ENCODE peak calls at places on chromosomes 12 and 14, in eight cellular contexts. One of them, this sample, is unnamed.

GRCh38 chr14:75226755-75227544 is 50.5 kb upstream of the TMED10 start:
- DNase-seq in C1 segment of cervical spinal cord: no peak
- DNase-seq in HTR-8/SVneo: no peak
- DNase-seq in AG09319: no peak
- DNase-seq in MCF 10A: no peak
- DNase-seq in left lung: no peak
- DNase-seq in astrocyte of the spinal cord: no peak
- DNase-seq in naive thymus-derived CD8-positive, alpha-beta T cell: no peak
- DNase-seq in this sample: no peak

GRCh38 chr14:100892496-100893227 is 10.9 kb downstream of the RTL1 start:
- DNase-seq in astrocyte of the spinal cord: no peak
- DNase-seq in HTR-8/SVneo: no peak
- DNase-seq in C1 segment of cervical spinal cord: no peak
- DNase-seq in left lung: peak; percentile 23
- DNase-seq in MCF 10A: no peak
- DNase-seq in AG09319: no peak
- DNase-seq in naive thymus-derived CD8-positive, alpha-beta T cell: no peak
- DNase-seq in this sample: no peak

GRCh38 chr14:67746927-67747326 is 45.2 kb downstream of the RDH12 start:
- DNase-seq in C1 segment of cervical spinal cord: no peak
- DNase-seq in astrocyte of the spinal cord: no peak
- DNase-seq in naive thymus-derived CD8-positive, alpha-beta T cell: no peak
- DNase-seq in MCF 10A: no peak
- DNase-seq in AG09319: no peak
- DNase-seq in HTR-8/SVneo: no peak
- DNase-seq in left lung: no peak
- DNase-seq in this sample: peak; percentile 7

GRCh38 chr14:102280376-102280962 is 24.5 kb downstream of the MOK start:
- DNase-seq in C1 segment of cervical spinal cord: no peak
- DNase-seq in left lung: no peak
- DNase-seq in HTR-8/SVneo: peak; percentile 81
- DNase-seq in naive thymus-derived CD8-positive, alpha-beta T cell: no peak
- DNase-seq in MCF 10A: peak; percentile 97
- DNase-seq in AG09319: peak; percentile 78
- DNase-seq in astrocyte of the spinal cord: peak; percentile 96
- DNase-seq in this sample: no peak

GRCh38 chr14:32478027-32478426 is 148.9 kb downstream of the AKAP6 start:
- DNase-seq in left lung: no peak
- DNase-seq in naive thymus-derived CD8-positive, alpha-beta T cell: no peak
- DNase-seq in C1 segment of cervical spinal cord: no peak
- DNase-seq in MCF 10A: no peak
- DNase-seq in AG09319: no peak
- DNase-seq in HTR-8/SVneo: no peak
- DNase-seq in astrocyte of the spinal cord: no peak
- DNase-seq in this sample: no peak

GRCh38 chr12:118884226-118884625 is 97.1 kb upstream of the SRRM4 start:
- DNase-seq in C1 segment of cervical spinal cord: no peak
- DNase-seq in MCF 10A: no peak
- DNase-seq in HTR-8/SVneo: no peak
- DNase-seq in astrocyte of the spinal cord: no peak
- DNase-seq in AG09319: no peak
- DNase-seq in left lung: no peak
- DNase-seq in naive thymus-derived CD8-positive, alpha-beta T cell: no peak
- DNase-seq in this sample: no peak

GRCh38 chr14:98198385-98198784 is 1073.6 kb downstream of the BCL11B start:
- DNase-seq in naive thymus-derived CD8-positive, alpha-beta T cell: no peak
- DNase-seq in astrocyte of the spinal cord: no peak
- DNase-seq in MCF 10A: no peak
- DNase-seq in AG09319: no peak
- DNase-seq in left lung: no peak
- DNase-seq in C1 segment of cervical spinal cord: no peak
- DNase-seq in HTR-8/SVneo: no peak
- DNase-seq in this sample: no peak

GRCh38 chr12:64672925-64673409 is 62.7 kb downstream of the RASSF3 start:
- DNase-seq in AG09319: no peak
- DNase-seq in astrocyte of the spinal cord: peak; percentile 29
- DNase-seq in C1 segment of cervical spinal cord: no peak
- DNase-seq in left lung: no peak
- DNase-seq in MCF 10A: peak; percentile 70
- DNase-seq in naive thymus-derived CD8-positive, alpha-beta T cell: no peak
- DNase-seq in HTR-8/SVneo: peak; percentile 32
- DNase-seq in this sample: no peak

GRCh38 chr12:78963439-78964222 is 99.1 kb downstream of the SYT1 start:
- DNase-seq in AG09319: no peak
- DNase-seq in MCF 10A: peak; percentile 21
- DNase-seq in astrocyte of the spinal cord: peak; percentile 36
- DNase-seq in naive thymus-derived CD8-positive, alpha-beta T cell: no peak
- DNase-seq in left lung: no peak
- DNase-seq in HTR-8/SVneo: no peak
- DNase-seq in C1 segment of cervical spinal cord: no peak
- DNase-seq in this sample: no peak

GRCh38 chr12:112638420-112638819 is 153.1 kb upstream of the RPH3A start:
- DNase-seq in MCF 10A: no peak
- DNase-seq in HTR-8/SVneo: no peak
- DNase-seq in C1 segment of cervical spinal cord: no peak
- DNase-seq in astrocyte of the spinal cord: no peak
- DNase-seq in left lung: no peak
- DNase-seq in AG09319: no peak
- DNase-seq in naive thymus-derived CD8-positive, alpha-beta T cell: no peak
- DNase-seq in this sample: no peak

GRCh38 chr12:5096241-5096880 is 52.7 kb downstream of the KCNA5 start:
- DNase-seq in astrocyte of the spinal cord: peak; percentile 74
- DNase-seq in naive thymus-derived CD8-positive, alpha-beta T cell: no peak
- DNase-seq in C1 segment of cervical spinal cord: no peak
- DNase-seq in HTR-8/SVneo: no peak
- DNase-seq in left lung: no peak
- DNase-seq in MCF 10A: no peak
- DNase-seq in AG09319: no peak
- DNase-seq in this sample: no peak

GRCh38 chr12:4369548-4369947 is 10.0 kb downstream of the FGF23 start:
- DNase-seq in MCF 10A: no peak
- DNase-seq in AG09319: no peak
- DNase-seq in HTR-8/SVneo: no peak
- DNase-seq in C1 segment of cervical spinal cord: no peak
- DNase-seq in left lung: no peak
- DNase-seq in naive thymus-derived CD8-positive, alpha-beta T cell: no peak
- DNase-seq in astrocyte of the spinal cord: no peak
- DNase-seq in this sample: no peak

GRCh38 chr14:71070169-71070568 is 162.9 kb downstream of the PCNX1 start:
- DNase-seq in C1 segment of cervical spinal cord: no peak
- DNase-seq in astrocyte of the spinal cord: no peak
- DNase-seq in HTR-8/SVneo: peak; percentile 39
- DNase-seq in naive thymus-derived CD8-positive, alpha-beta T cell: no peak
- DNase-seq in left lung: no peak
- DNase-seq in AG09319: no peak
- DNase-seq in MCF 10A: peak; percentile 53
- DNase-seq in this sample: no peak

GRCh38 chr14:89415139-89415538 is 1.9 kb downstream of the FOXN3 start:
- DNase-seq in naive thymus-derived CD8-positive, alpha-beta T cell: no peak
- DNase-seq in C1 segment of cervical spinal cord: no peak
- DNase-seq in AG09319: no peak
- DNase-seq in left lung: no peak
- DNase-seq in HTR-8/SVneo: no peak
- DNase-seq in MCF 10A: no peak
- DNase-seq in astrocyte of the spinal cord: no peak
- DNase-seq in this sample: no peak

GRCh38 chr12:115303751-115304309 is 619.9 kb upstream of the TBX3 start:
- DNase-seq in MCF 10A: no peak
- DNase-seq in naive thymus-derived CD8-positive, alpha-beta T cell: no peak
- DNase-seq in left lung: no peak
- DNase-seq in HTR-8/SVneo: no peak
- DNase-seq in astrocyte of the spinal cord: peak; percentile 19
- DNase-seq in AG09319: no peak
- DNase-seq in C1 segment of cervical spinal cord: no peak
- DNase-seq in this sample: no peak

GRCh38 chr12:113065126-113066007 is 8.8 kb downstream of the DTX1 start:
- DNase-seq in naive thymus-derived CD8-positive, alpha-beta T cell: no peak
- DNase-seq in left lung: no peak
- DNase-seq in MCF 10A: no peak
- DNase-seq in astrocyte of the spinal cord: no peak
- DNase-seq in HTR-8/SVneo: peak; percentile 26
- DNase-seq in AG09319: no peak
- DNase-seq in C1 segment of cervical spinal cord: no peak
- DNase-seq in this sample: no peak

GRCh38 chr12:6074979-6075585 is 49.4 kb downstream of the VWF start:
- DNase-seq in C1 segment of cervical spinal cord: no peak
- DNase-seq in astrocyte of the spinal cord: no peak
- DNase-seq in left lung: peak; percentile 81
- DNase-seq in MCF 10A: no peak
- DNase-seq in AG09319: no peak
- DNase-seq in HTR-8/SVneo: no peak
- DNase-seq in naive thymus-derived CD8-positive, alpha-beta T cell: peak; percentile 77
- DNase-seq in this sample: peak; percentile 33

GRCh38 chr12:132747896-132748295 is 13.7 kb downstream of the ANKLE2 start:
- DNase-seq in AG09319: no peak
- DNase-seq in HTR-8/SVneo: no peak
- DNase-seq in MCF 10A: no peak
- DNase-seq in astrocyte of the spinal cord: no peak
- DNase-seq in naive thymus-derived CD8-positive, alpha-beta T cell: no peak
- DNase-seq in left lung: peak; percentile 61
- DNase-seq in C1 segment of cervical spinal cord: no peak
- DNase-seq in this sample: no peak

GRCh38 chr12:3931206-3931605 is 58.0 kb upstream of the PARP11 start:
- DNase-seq in MCF 10A: no peak
- DNase-seq in left lung: no peak
- DNase-seq in astrocyte of the spinal cord: no peak
- DNase-seq in AG09319: no peak
- DNase-seq in HTR-8/SVneo: no peak
- DNase-seq in C1 segment of cervical spinal cord: no peak
- DNase-seq in naive thymus-derived CD8-positive, alpha-beta T cell: no peak
- DNase-seq in this sample: peak; percentile 15

GRCh38 chr14:65237023-65237814 is 134.9 kb upstream of the MAX start:
- DNase-seq in HTR-8/SVneo: no peak
- DNase-seq in MCF 10A: peak; percentile 58
- DNase-seq in naive thymus-derived CD8-positive, alpha-beta T cell: no peak
- DNase-seq in left lung: no peak
- DNase-seq in astrocyte of the spinal cord: no peak
- DNase-seq in AG09319: no peak
- DNase-seq in C1 segment of cervical spinal cord: no peak
- DNase-seq in this sample: no peak

GRCh38 chr14:44981198-44981597 is 19.2 kb downstream of the TOGARAM1 start:
- DNase-seq in naive thymus-derived CD8-positive, alpha-beta T cell: no peak
- DNase-seq in AG09319: no peak
- DNase-seq in MCF 10A: no peak
- DNase-seq in left lung: no peak
- DNase-seq in astrocyte of the spinal cord: no peak
- DNase-seq in C1 segment of cervical spinal cord: no peak
- DNase-seq in HTR-8/SVneo: no peak
- DNase-seq in this sample: no peak

GRCh38 chr12:41189395-41190251 is 1.5 kb downstream of the PDZRN4 start:
- DNase-seq in C1 segment of cervical spinal cord: no peak
- DNase-seq in naive thymus-derived CD8-positive, alpha-beta T cell: no peak
- DNase-seq in left lung: peak; percentile 40
- DNase-seq in AG09319: no peak
- DNase-seq in MCF 10A: no peak
- DNase-seq in HTR-8/SVneo: no peak
- DNase-seq in astrocyte of the spinal cord: peak; percentile 6
- DNase-seq in this sample: no peak

GRCh38 chr12:131432532-131433260 is 278.2 kb upstream of the SFSWAP start:
- DNase-seq in HTR-8/SVneo: no peak
- DNase-seq in naive thymus-derived CD8-positive, alpha-beta T cell: peak; percentile 61
- DNase-seq in AG09319: no peak
- DNase-seq in C1 segment of cervical spinal cord: no peak
- DNase-seq in left lung: no peak
- DNase-seq in astrocyte of the spinal cord: no peak
- DNase-seq in MCF 10A: no peak
- DNase-seq in this sample: no peak

GRCh38 chr12:117114784-117115183 is 15.6 kb upstream of the TESC start:
- DNase-seq in C1 segment of cervical spinal cord: no peak
- DNase-seq in astrocyte of the spinal cord: no peak
- DNase-seq in left lung: no peak
- DNase-seq in AG09319: no peak
- DNase-seq in naive thymus-derived CD8-positive, alpha-beta T cell: peak; percentile 3
- DNase-seq in MCF 10A: no peak
- DNase-seq in HTR-8/SVneo: no peak
- DNase-seq in this sample: no peak

GRCh38 chr12:131872154-131873046 is 22.0 kb upstream of the ULK1 start:
- DNase-seq in MCF 10A: peak; percentile 83
- DNase-seq in astrocyte of the spinal cord: peak; percentile 79
- DNase-seq in left lung: no peak
- DNase-seq in naive thymus-derived CD8-positive, alpha-beta T cell: no peak
- DNase-seq in HTR-8/SVneo: peak; percentile 59
- DNase-seq in AG09319: no peak
- DNase-seq in C1 segment of cervical spinal cord: no peak
- DNase-seq in this sample: no peak

GRCh38 chr12:113333877-113334785 is 778 bp downstream of the SLC8B1 start:
- DNase-seq in naive thymus-derived CD8-positive, alpha-beta T cell: no peak
- DNase-seq in C1 segment of cervical spinal cord: no peak
- DNase-seq in HTR-8/SVneo: no peak
- DNase-seq in MCF 10A: peak; percentile 62
- DNase-seq in left lung: peak; percentile 87
- DNase-seq in astrocyte of the spinal cord: no peak
- DNase-seq in AG09319: no peak
- DNase-seq in this sample: peak; percentile 6

GRCh38 chr12:105995986-105996385 is 142.8 kb downstream of the NUAK1 start:
- DNase-seq in MCF 10A: no peak
- DNase-seq in HTR-8/SVneo: no peak
- DNase-seq in C1 segment of cervical spinal cord: no peak
- DNase-seq in astrocyte of the spinal cord: peak; percentile 26
- DNase-seq in AG09319: peak; percentile 54
- DNase-seq in left lung: no peak
- DNase-seq in naive thymus-derived CD8-positive, alpha-beta T cell: no peak
- DNase-seq in this sample: no peak

GRCh38 chr14:52701223-52701622 is 5.8 kb upstream of the PSMC6 start:
- DNase-seq in naive thymus-derived CD8-positive, alpha-beta T cell: no peak
- DNase-seq in astrocyte of the spinal cord: no peak
- DNase-seq in HTR-8/SVneo: no peak
- DNase-seq in C1 segment of cervical spinal cord: no peak
- DNase-seq in left lung: no peak
- DNase-seq in AG09319: no peak
- DNase-seq in MCF 10A: peak; percentile 47
- DNase-seq in this sample: no peak

GRCh38 chr12:65857875-65858274 is 33.6 kb downstream of the HMGA2 start:
- DNase-seq in C1 segment of cervical spinal cord: no peak
- DNase-seq in left lung: no peak
- DNase-seq in AG09319: no peak
- DNase-seq in astrocyte of the spinal cord: no peak
- DNase-seq in naive thymus-derived CD8-positive, alpha-beta T cell: no peak
- DNase-seq in HTR-8/SVneo: no peak
- DNase-seq in MCF 10A: no peak
- DNase-seq in this sample: no peak

This sample was measured in T-helper 2 cell treated with Interferon-gamma antibody and Interleukin-4, amounts not matched to agents 5 μg/mL and 100 μg/mL, for 36 hours.